ENCODE peak calls at places on chromosomes 1 and 21, in six cellular contexts. One of them, this sample, is unnamed.

GRCh38 chr1:9197186-9198099 is 37.1 kb upstream of the H6PD start:
- DNase-seq in cardiac muscle cell: no peak
- DNase-seq in T-cell: no peak
- DNase-seq in CD8-positive, alpha-beta memory T cell: no peak
- DNase-seq in aorta: peak; percentile 55
- DNase-seq in GM12892: no peak
- DNase-seq in this sample: no peak

GRCh38 chr1:67582625-67583461 is 102.2 kb upstream of the GADD45A start:
- DNase-seq in cardiac muscle cell: peak; percentile 51
- DNase-seq in T-cell: no peak
- DNase-seq in CD8-positive, alpha-beta memory T cell: no peak
- DNase-seq in aorta: no peak
- DNase-seq in GM12892: no peak
- DNase-seq in this sample: no peak

GRCh38 chr1:34398916-34399275 is 222.2 kb downstream of the C1orf94 start:
- DNase-seq in cardiac muscle cell: no peak
- DNase-seq in T-cell: no peak
- DNase-seq in CD8-positive, alpha-beta memory T cell: no peak
- DNase-seq in aorta: no peak
- DNase-seq in GM12892: no peak
- DNase-seq in this sample: no peak

GRCh38 chr1:159560599-159560998 is 24.8 kb upstream of the OR10J5 start:
- DNase-seq in cardiac muscle cell: no peak
- DNase-seq in T-cell: no peak
- DNase-seq in CD8-positive, alpha-beta memory T cell: no peak
- DNase-seq in aorta: no peak
- DNase-seq in GM12892: no peak
- DNase-seq in this sample: no peak

GRCh38 chr21:42237577-42237976 is 18.6 kb downstream of the ABCG1 start:
- DNase-seq in cardiac muscle cell: no peak
- DNase-seq in T-cell: no peak
- DNase-seq in CD8-positive, alpha-beta memory T cell: peak; percentile 27
- DNase-seq in aorta: peak; percentile 21
- DNase-seq in GM12892: no peak
- DNase-seq in this sample: no peak

GRCh38 chr1:150186789-150187559 is 37.3 kb downstream of the PLEKHO1 start:
- DNase-seq in cardiac muscle cell: peak; percentile 65
- DNase-seq in T-cell: peak; percentile 3
- DNase-seq in CD8-positive, alpha-beta memory T cell: peak; percentile 59
- DNase-seq in aorta: peak; percentile 67
- DNase-seq in GM12892: no peak
- DNase-seq in this sample: peak; percentile 52

GRCh38 chr1:160032165-160032827 is 506 bp upstream of the PIGM start:
- DNase-seq in cardiac muscle cell: no peak
- DNase-seq in T-cell: no peak
- DNase-seq in CD8-positive, alpha-beta memory T cell: no peak
- DNase-seq in aorta: no peak
- DNase-seq in GM12892: no peak
- DNase-seq in this sample: peak; percentile 26

GRCh38 chr21:44938976-44939531 is 775 bp upstream of the SLX9 start:
- DNase-seq in cardiac muscle cell: no peak
- DNase-seq in T-cell: no peak
- DNase-seq in CD8-positive, alpha-beta memory T cell: no peak
- DNase-seq in aorta: peak; percentile 28
- DNase-seq in GM12892: no peak
- DNase-seq in this sample: no peak

GRCh38 chr1:35319988-35320713 is 51.6 kb downstream of the ZMYM4 start:
- DNase-seq in cardiac muscle cell: peak; percentile 76
- DNase-seq in T-cell: no peak
- DNase-seq in CD8-positive, alpha-beta memory T cell: no peak
- DNase-seq in aorta: peak; percentile 48
- DNase-seq in GM12892: no peak
- DNase-seq in this sample: peak; percentile 89

GRCh38 chr1:33826711-33827110 is 37.2 kb upstream of the HMGB4 start:
- DNase-seq in cardiac muscle cell: no peak
- DNase-seq in T-cell: no peak
- DNase-seq in CD8-positive, alpha-beta memory T cell: no peak
- DNase-seq in aorta: no peak
- DNase-seq in GM12892: no peak
- DNase-seq in this sample: no peak

GRCh38 chr1:245046764-245047163 is 108.0 kb upstream of the KIF26B start:
- DNase-seq in cardiac muscle cell: no peak
- DNase-seq in T-cell: no peak
- DNase-seq in CD8-positive, alpha-beta memory T cell: no peak
- DNase-seq in aorta: no peak
- DNase-seq in GM12892: no peak
- DNase-seq in this sample: peak; percentile 38

GRCh38 chr1:205670611-205671430 is 9.5 kb downstream of the SLC45A3 start:
- DNase-seq in cardiac muscle cell: no peak
- DNase-seq in T-cell: no peak
- DNase-seq in CD8-positive, alpha-beta memory T cell: no peak
- DNase-seq in aorta: no peak
- DNase-seq in GM12892: no peak
- DNase-seq in this sample: no peak

GRCh38 chr1:55703726-55704363 is 488.7 kb upstream of the USP24 start:
- DNase-seq in cardiac muscle cell: no peak
- DNase-seq in T-cell: no peak
- DNase-seq in CD8-positive, alpha-beta memory T cell: no peak
- DNase-seq in aorta: no peak
- DNase-seq in GM12892: no peak
- DNase-seq in this sample: no peak

GRCh38 chr1:54298284-54299033 is 98.5 kb downstream of the MRPL37 start:
- DNase-seq in cardiac muscle cell: peak; percentile 33
- DNase-seq in T-cell: no peak
- DNase-seq in CD8-positive, alpha-beta memory T cell: no peak
- DNase-seq in aorta: no peak
- DNase-seq in GM12892: no peak
- DNase-seq in this sample: no peak

GRCh38 chr21:43639470-43640178 is 19.7 kb downstream of the HSF2BP start:
- DNase-seq in cardiac muscle cell: peak; percentile 92
- DNase-seq in T-cell: no peak
- DNase-seq in CD8-positive, alpha-beta memory T cell: no peak
- DNase-seq in aorta: no peak
- DNase-seq in GM12892: no peak
- DNase-seq in this sample: no peak

GRCh38 chr1:169694304-169694703 is 17.1 kb downstream of the SELL start:
- DNase-seq in cardiac muscle cell: no peak
- DNase-seq in T-cell: peak; percentile 50
- DNase-seq in CD8-positive, alpha-beta memory T cell: peak; percentile 78
- DNase-seq in aorta: no peak
- DNase-seq in GM12892: no peak
- DNase-seq in this sample: peak; percentile 50

GRCh38 chr1:92922378-92923035 is 38.8 kb downstream of the DIPK1A start:
- DNase-seq in cardiac muscle cell: no peak
- DNase-seq in T-cell: no peak
- DNase-seq in CD8-positive, alpha-beta memory T cell: no peak
- DNase-seq in aorta: no peak
- DNase-seq in GM12892: no peak
- DNase-seq in this sample: peak; percentile 80

GRCh38 chr21:34367320-34367935 is 3.6 kb downstream of the KCNE2 start:
- DNase-seq in cardiac muscle cell: peak; percentile 79
- DNase-seq in T-cell: peak; percentile 31
- DNase-seq in CD8-positive, alpha-beta memory T cell: no peak
- DNase-seq in aorta: no peak
- DNase-seq in GM12892: no peak
- DNase-seq in this sample: peak; percentile 80

GRCh38 chr1:88812366-88812765 is 79.0 kb downstream of the GTF2B start:
- DNase-seq in cardiac muscle cell: no peak
- DNase-seq in T-cell: no peak
- DNase-seq in CD8-positive, alpha-beta memory T cell: no peak
- DNase-seq in aorta: no peak
- DNase-seq in GM12892: no peak
- DNase-seq in this sample: no peak

GRCh38 chr1:2415801-2416208 is 3.4 kb upstream of the PEX10 start:
- DNase-seq in cardiac muscle cell: no peak
- DNase-seq in T-cell: peak; percentile 46
- DNase-seq in CD8-positive, alpha-beta memory T cell: peak; percentile 44
- DNase-seq in aorta: no peak
- DNase-seq in GM12892: no peak
- DNase-seq in this sample: no peak

GRCh38 chr1:226568077-226568831 is 19.7 kb downstream of the STUM start:
- DNase-seq in cardiac muscle cell: peak; percentile 47
- DNase-seq in T-cell: no peak
- DNase-seq in CD8-positive, alpha-beta memory T cell: no peak
- DNase-seq in aorta: no peak
- DNase-seq in GM12892: no peak
- DNase-seq in this sample: no peak

GRCh38 chr1:7046891-7047290 is 261.6 kb downstream of the CAMTA1 start:
- DNase-seq in cardiac muscle cell: peak; percentile 3
- DNase-seq in T-cell: no peak
- DNase-seq in CD8-positive, alpha-beta memory T cell: no peak
- DNase-seq in aorta: no peak
- DNase-seq in GM12892: no peak
- DNase-seq in this sample: no peak

GRCh38 chr1:26034504-26035202 is 11.3 kb downstream of the SLC30A2 start:
- DNase-seq in cardiac muscle cell: no peak
- DNase-seq in T-cell: no peak
- DNase-seq in CD8-positive, alpha-beta memory T cell: no peak
- DNase-seq in aorta: no peak
- DNase-seq in GM12892: no peak
- DNase-seq in this sample: no peak

GRCh38 chr1:100866041-100866900 is 28.4 kb downstream of the EXTL2 start:
- DNase-seq in cardiac muscle cell: peak; percentile 80
- DNase-seq in T-cell: no peak
- DNase-seq in CD8-positive, alpha-beta memory T cell: peak; percentile 2
- DNase-seq in aorta: no peak
- DNase-seq in GM12892: no peak
- DNase-seq in this sample: peak; percentile 54

GRCh38 chr1:223137402-223138100 is 5.5 kb downstream of the TLR5 start:
- DNase-seq in cardiac muscle cell: peak; percentile 90
- DNase-seq in T-cell: no peak
- DNase-seq in CD8-positive, alpha-beta memory T cell: no peak
- DNase-seq in aorta: no peak
- DNase-seq in GM12892: no peak
- DNase-seq in this sample: peak; percentile 94

GRCh38 chr1:54253480-54253879 is 53.5 kb downstream of the MRPL37 start:
- DNase-seq in cardiac muscle cell: peak; percentile 85
- DNase-seq in T-cell: no peak
- DNase-seq in CD8-positive, alpha-beta memory T cell: no peak
- DNase-seq in aorta: no peak
- DNase-seq in GM12892: no peak
- DNase-seq in this sample: peak; percentile 90

GRCh38 chr1:39508857-39509305 is 17.4 kb downstream of the BMP8A start:
- DNase-seq in cardiac muscle cell: peak; percentile 80
- DNase-seq in T-cell: no peak
- DNase-seq in CD8-positive, alpha-beta memory T cell: no peak
- DNase-seq in aorta: peak; percentile 40
- DNase-seq in GM12892: peak; percentile 54
- DNase-seq in this sample: no peak

GRCh38 chr1:93591291-93591832 is 90.3 kb downstream of the BCAR3 start:
- DNase-seq in cardiac muscle cell: no peak
- DNase-seq in T-cell: no peak
- DNase-seq in CD8-positive, alpha-beta memory T cell: no peak
- DNase-seq in aorta: no peak
- DNase-seq in GM12892: no peak
- DNase-seq in this sample: peak; percentile 82

GRCh38 chr1:161304927-161305871 is 4.6 kb downstream of the MPZ start:
- DNase-seq in cardiac muscle cell: no peak
- DNase-seq in T-cell: no peak
- DNase-seq in CD8-positive, alpha-beta memory T cell: no peak
- DNase-seq in aorta: no peak
- DNase-seq in GM12892: no peak
- DNase-seq in this sample: no peak

GRCh38 chr1:94514095-94514727 is 27.3 kb downstream of the F3 start:
- DNase-seq in cardiac muscle cell: peak; percentile 45
- DNase-seq in T-cell: no peak
- DNase-seq in CD8-positive, alpha-beta memory T cell: no peak
- DNase-seq in aorta: no peak
- DNase-seq in GM12892: no peak
- DNase-seq in this sample: peak; percentile 46

GRCh38 chr1:107018445-107018844 is 38.0 kb upstream of the PRMT6 start:
- DNase-seq in cardiac muscle cell: no peak
- DNase-seq in T-cell: no peak
- DNase-seq in CD8-positive, alpha-beta memory T cell: no peak
- DNase-seq in aorta: no peak
- DNase-seq in GM12892: no peak
- DNase-seq in this sample: no peak

This sample was measured in renal cortical epithelial cell.